ENCODE peak calls at places on chromosomes 12 and 14, in four cellular contexts. One of them, this sample, is unnamed.

GRCh38 chr14:83874662-83875061 is 1655.3 kb upstream of the FLRT2 start:
- DNase-seq in NCI-H524: no peak
- DNase-seq in lower lobe of right lung: no peak
- DNase-seq in Peyer's patch: no peak
- DNase-seq in this sample: no peak

GRCh38 chr14:89681086-89682018 is 264.3 kb upstream of the FOXN3 start:
- DNase-seq in NCI-H524: no peak
- DNase-seq in lower lobe of right lung: peak; percentile 48
- DNase-seq in Peyer's patch: peak; percentile 66
- DNase-seq in this sample: no peak

GRCh38 chr12:24172031-24172772 is 222.7 kb upstream of the SOX5 start:
- DNase-seq in NCI-H524: no peak
- DNase-seq in lower lobe of right lung: no peak
- DNase-seq in Peyer's patch: no peak
- DNase-seq in this sample: no peak

GRCh38 chr12:88703790-88704189 is 123.5 kb upstream of the KITLG start:
- DNase-seq in NCI-H524: no peak
- DNase-seq in lower lobe of right lung: no peak
- DNase-seq in Peyer's patch: no peak
- DNase-seq in this sample: no peak

GRCh38 chr12:20099395-20099976 is 268.9 kb upstream of the PDE3A start:
- DNase-seq in NCI-H524: no peak
- DNase-seq in lower lobe of right lung: no peak
- DNase-seq in Peyer's patch: no peak
- DNase-seq in this sample: no peak

GRCh38 chr14:55579724-55580400 is at the start of gene KTN1:
- DNase-seq in NCI-H524: peak; percentile 86
- DNase-seq in lower lobe of right lung: peak; percentile 91
- DNase-seq in Peyer's patch: peak; percentile 76
- DNase-seq in this sample: peak; percentile 89

GRCh38 chr14:32679927-32680612 is 258.6 kb upstream of the NPAS3 start:
- DNase-seq in NCI-H524: no peak
- DNase-seq in lower lobe of right lung: no peak
- DNase-seq in Peyer's patch: no peak
- DNase-seq in this sample: no peak

GRCh38 chr12:94263011-94263786 is 114.8 kb downstream of the PLXNC1 start:
- DNase-seq in NCI-H524: no peak
- DNase-seq in lower lobe of right lung: no peak
- DNase-seq in Peyer's patch: peak; percentile 53
- DNase-seq in this sample: no peak

GRCh38 chr12:76711241-76711640 is 52.7 kb upstream of the ZDHHC17 start:
- DNase-seq in NCI-H524: no peak
- DNase-seq in lower lobe of right lung: no peak
- DNase-seq in Peyer's patch: no peak
- DNase-seq in this sample: no peak

GRCh38 chr12:64123448-64123847 is 98.6 kb downstream of the KICS2 start:
- DNase-seq in NCI-H524: no peak
- DNase-seq in lower lobe of right lung: no peak
- DNase-seq in Peyer's patch: no peak
- DNase-seq in this sample: no peak

GRCh38 chr12:92438641-92439396 is 264.0 kb upstream of the PLEKHG7 start:
- DNase-seq in NCI-H524: no peak
- DNase-seq in lower lobe of right lung: no peak
- DNase-seq in Peyer's patch: no peak
- DNase-seq in this sample: no peak

GRCh38 chr12:74043343-74043742 is 494.3 kb upstream of the ATXN7L3B start:
- DNase-seq in NCI-H524: no peak
- DNase-seq in lower lobe of right lung: no peak
- DNase-seq in Peyer's patch: no peak
- DNase-seq in this sample: no peak

GRCh38 chr12:80636832-80637231 is 70.6 kb upstream of the MYF6 start:
- DNase-seq in NCI-H524: no peak
- DNase-seq in lower lobe of right lung: no peak
- DNase-seq in Peyer's patch: no peak
- DNase-seq in this sample: no peak

GRCh38 chr12:57837779-57838562 is 8.6 kb downstream of the CTDSP2 start:
- DNase-seq in NCI-H524: peak; percentile 22
- DNase-seq in lower lobe of right lung: peak; percentile 72
- DNase-seq in Peyer's patch: no peak
- DNase-seq in this sample: peak; percentile 77

GRCh38 chr12:92444763-92445162 is 258.0 kb upstream of the PLEKHG7 start:
- DNase-seq in NCI-H524: no peak
- DNase-seq in lower lobe of right lung: no peak
- DNase-seq in Peyer's patch: peak; percentile 67
- DNase-seq in this sample: peak; percentile 16

GRCh38 chr14:36556811-36557433 is 25.5 kb downstream of the NKX2-8 start:
- DNase-seq in NCI-H524: peak; percentile 65
- DNase-seq in lower lobe of right lung: no peak
- DNase-seq in Peyer's patch: no peak
- DNase-seq in this sample: no peak

GRCh38 chr12:41190360-41190759 is 2.2 kb downstream of the PDZRN4 start:
- DNase-seq in NCI-H524: peak; percentile 70
- DNase-seq in lower lobe of right lung: no peak
- DNase-seq in Peyer's patch: no peak
- DNase-seq in this sample: no peak

GRCh38 chr12:67772276-67773169 is 124.0 kb downstream of the DYRK2 start:
- DNase-seq in NCI-H524: peak; percentile 71
- DNase-seq in lower lobe of right lung: no peak
- DNase-seq in Peyer's patch: no peak
- DNase-seq in this sample: no peak

GRCh38 chr12:101581190-101581589 is 13.6 kb upstream of the MYBPC1 start:
- DNase-seq in NCI-H524: no peak
- DNase-seq in lower lobe of right lung: no peak
- DNase-seq in Peyer's patch: no peak
- DNase-seq in this sample: no peak

GRCh38 chr12:75553398-75553797 is 42.0 kb upstream of the KRR1 start:
- DNase-seq in NCI-H524: no peak
- DNase-seq in lower lobe of right lung: no peak
- DNase-seq in Peyer's patch: no peak
- DNase-seq in this sample: no peak

GRCh38 chr12:49051373-49051764 is 9.2 kb downstream of the KMT2D start:
- DNase-seq in NCI-H524: no peak
- DNase-seq in lower lobe of right lung: peak; percentile 29
- DNase-seq in Peyer's patch: no peak
- DNase-seq in this sample: no peak

GRCh38 chr14:24443053-24443683 is 592 bp upstream of the SDR39U1 start:
- DNase-seq in NCI-H524: no peak
- DNase-seq in lower lobe of right lung: no peak
- DNase-seq in Peyer's patch: no peak
- DNase-seq in this sample: no peak

GRCh38 chr14:56474419-56475022 is 105.1 kb upstream of the TMEM260 start:
- DNase-seq in NCI-H524: peak; percentile 79
- DNase-seq in lower lobe of right lung: no peak
- DNase-seq in Peyer's patch: no peak
- DNase-seq in this sample: no peak

GRCh38 chr14:55160989-55161388 is 30.4 kb downstream of the DLGAP5 start:
- DNase-seq in NCI-H524: peak; percentile 62
- DNase-seq in lower lobe of right lung: no peak
- DNase-seq in Peyer's patch: no peak
- DNase-seq in this sample: no peak

GRCh38 chr14:91059576-91060471 is 617 bp downstream of the RPS6KA5 start:
- DNase-seq in NCI-H524: peak; percentile 86
- DNase-seq in lower lobe of right lung: peak; percentile 70
- DNase-seq in Peyer's patch: peak; percentile 68
- DNase-seq in this sample: peak; percentile 42